ENCODE peak calls at places on chromosomes 13 and 19, in six cellular contexts. V, F, C, H, Z and T are unnamed samples.

GRCh38 chr19:55247621-55248099 is 11.2 kb downstream of the PPP6R1 start:
- DNase-seq in V (no peak), F (peak), C (peak), H (no peak), Z (no peak), T (peak)

GRCh38 chr19:38742296-38742695 is 2.0 kb downstream of the CAPN12 start:
- DNase-seq in V (no peak), F (no peak), C (no peak), H (no peak), Z (no peak), T (no peak)

GRCh38 chr13:41613984-41614581 is 156.7 kb downstream of the RGCC start:
- DNase-seq in V (peak), F (no peak), C (no peak), H (no peak), Z (no peak), T (peak)

GRCh38 chr19:46596008-46596407 is 5.1 kb upstream of the CALM3 start:
- DNase-seq in V (no peak), F (no peak), C (no peak), H (no peak), Z (no peak), T (no peak)

GRCh38 chr13:75470676-75471075 is 11.3 kb downstream of the TBC1D4 start:
- DNase-seq in V (no peak), F (no peak), C (no peak), H (no peak), Z (no peak), T (no peak)

GRCh38 chr19:33905473-33905936 is 108.8 kb downstream of the KCTD15 start:
- DNase-seq in V (no peak), F (no peak), C (peak), H (peak), Z (no peak), T (peak)

GRCh38 chr13:38637576-38637975 is 49.3 kb upstream of the FREM2 start:
- DNase-seq in V (no peak), F (no peak), C (no peak), H (no peak), Z (no peak), T (no peak)

GRCh38 chr19:4376245-4376990 is 23.9 kb downstream of the SH3GL1 start:
- DNase-seq in V (no peak), F (no peak), C (no peak), H (peak), Z (peak), T (no peak)

GRCh38 chr13:47553329-47553977 is 447.6 kb downstream of the SUCLA2 start:
- DNase-seq in V (no peak), F (no peak), C (no peak), H (peak), Z (no peak), T (no peak)

GRCh38 chr13:79405501-79405830 is 589 bp downstream of the RBM26 start:
- DNase-seq in V (no peak), F (no peak), C (peak), H (peak), Z (no peak), T (peak)

GRCh38 chr19:49327878-49328544 is 3.0 kb upstream of the SLC6A16 start:
- DNase-seq in V (no peak), F (no peak), C (peak), H (peak), Z (no peak), T (peak)

GRCh38 chr19:4580021-4580901 is 20.8 kb upstream of the SEMA6B start:
- DNase-seq in V (no peak), F (no peak), C (no peak), H (peak), Z (no peak), T (no peak)

GRCh38 chr13:114031631-114032030 is 57.8 kb upstream of the C13orf46 start:
- DNase-seq in V (no peak), F (no peak), C (no peak), H (no peak), Z (no peak), T (no peak)

GRCh38 chr19:40754611-40755247 is 3.7 kb downstream of the SNRPA start:
- DNase-seq in V (no peak), F (no peak), C (peak), H (no peak), Z (no peak), T (no peak)

GRCh38 chr13:84870190-84870589 is 929.0 kb downstream of the SLITRK6 start:
- DNase-seq in V (no peak), F (no peak), C (no peak), H (peak), Z (no peak), T (no peak)

GRCh38 chr19:1259873-1260748 is 9.0 kb upstream of the CIRBP start:
- DNase-seq in V (no peak), F (no peak), C (peak), H (no peak), Z (no peak), T (peak)

GRCh38 chr13:38191016-38191415 is 158.6 kb upstream of the UFM1 start:
- DNase-seq in V (no peak), F (no peak), C (no peak), H (no peak), Z (no peak), T (no peak)

GRCh38 chr19:31119951-31120690 is 229.1 kb downstream of the TSHZ3 start:
- DNase-seq in V (no peak), F (no peak), C (no peak), H (no peak), Z (no peak), T (no peak)

GRCh38 chr13:114118763-114119123 is 13.7 kb downstream of the RASA3 start:
- DNase-seq in V (no peak), F (no peak), C (no peak), H (no peak), Z (no peak), T (peak)

GRCh38 chr13:114212096-114212495 is 22.6 kb upstream of the CDC16 start:
- DNase-seq in V (no peak), F (no peak), C (no peak), H (no peak), Z (no peak), T (peak)

GRCh38 chr13:23671902-23672301 is 101.7 kb downstream of the TNFRSF19 start:
- DNase-seq in V (peak), F (no peak), C (no peak), H (no peak), Z (no peak), T (peak)

GRCh38 chr19:634975-635652 is 1.8 kb upstream of the POLRMT start:
- DNase-seq in V (no peak), F (no peak), C (no peak), H (no peak), Z (no peak), T (no peak)

GRCh38 chr19:10760268-10760944 is 42.5 kb downstream of the DNM2 start:
- DNase-seq in V (no peak), F (no peak), C (no peak), H (no peak), Z (no peak), T (no peak)

GRCh38 chr13:46551410-46552301 is 1.3 kb upstream of the LRCH1 start:
- DNase-seq in V (no peak), F (peak), C (peak), H (peak), Z (peak), T (peak)
- H3K4me3 ChIP-seq in V (peak), F (peak), C (peak), H (peak), Z (peak), T (no peak)

GRCh38 chr13:73061478-73062275 is 2.9 kb downstream of the KLF5 start:
- DNase-seq in V (no peak), F (no peak), C (peak), H (peak), Z (no peak), T (no peak)

GRCh38 chr13:73059460-73060250 is 850 bp downstream of the KLF5 start:
- DNase-seq in V (no peak), F (peak), C (peak), H (peak), Z (peak), T (no peak)

GRCh38 chr13:73062368-73062767 is 3.6 kb downstream of the KLF5 start:
- DNase-seq in V (no peak), F (no peak), C (no peak), H (no peak), Z (no peak), T (no peak)

GRCh38 chr13:73058741-73059459 is at the start of gene KLF5:
- DNase-seq in V (peak), F (peak), C (peak), H (peak), Z (peak), T (peak)

GRCh38 chr13:73060251-73061160 is 1.7 kb downstream of the KLF5 start:
- DNase-seq in V (peak), F (no peak), C (peak), H (no peak), Z (no peak), T (peak)
- H3K4me3 ChIP-seq in V (peak), F (peak), C (peak), H (peak), Z (peak), T (peak)

DNA sequence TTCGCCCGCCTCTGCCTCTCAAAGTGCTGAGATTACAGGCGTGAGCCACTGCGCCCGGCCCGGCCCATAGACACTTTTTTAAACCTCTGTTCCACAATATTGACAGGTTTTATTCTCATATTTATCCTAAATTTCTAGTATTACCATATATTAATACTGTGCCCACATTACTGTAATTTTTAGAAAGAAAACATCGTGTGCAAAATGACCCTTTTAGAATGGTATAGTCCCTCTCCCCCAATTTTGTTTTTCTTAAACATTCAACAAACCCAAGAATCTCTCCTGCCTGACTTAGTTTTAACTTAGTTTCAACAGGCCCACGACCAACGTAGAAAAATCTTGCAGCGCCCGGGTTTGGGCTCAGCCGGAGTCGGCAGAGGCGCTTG is 9.1 kb downstream of the CDX2 start:
- DNase-seq in V (no peak), F (no peak), C (no peak), H (no peak), Z (no peak), T (no peak)
- H3K4me3 ChIP-seq in V (no peak), F (peak), C (peak), H (peak), Z (peak), T (no peak)

DNA sequence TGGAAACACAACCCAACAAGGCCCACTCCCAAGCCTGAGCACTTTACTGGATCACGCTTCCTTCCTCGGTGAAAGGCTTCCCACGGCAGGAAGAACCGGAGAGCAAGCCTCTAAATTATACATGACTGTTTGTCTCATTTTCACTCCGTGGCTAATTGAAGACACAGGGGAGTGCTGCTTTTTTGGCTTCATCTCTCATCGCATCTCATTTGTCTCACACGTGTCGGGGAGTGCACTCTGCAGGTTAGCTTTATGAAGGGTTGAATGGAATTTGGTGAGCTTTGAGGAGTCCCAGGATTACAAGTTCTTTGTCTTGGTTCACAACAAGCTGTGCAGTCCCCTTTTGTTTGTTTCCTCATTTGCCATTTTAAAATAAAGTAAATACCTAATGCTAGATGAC is 544.6 kb downstream of the GPC6 start:
- DNase-seq in V (no peak), F (no peak), C (no peak), H (no peak), Z (no peak), T (no peak)
- H3K4me3 ChIP-seq in V (no peak), F (no peak), C (no peak), H (no peak), Z (no peak), T (no peak)